ENCODE peak calls at places on chromosomes 3 and 15, in nine cellular contexts. U is RKO; L is body of pancreas; Y is stimulated activated CD8-positive, alpha-beta memory T cell treated with anti-CD3 and anti-CD28 coated beads, Interleukin-12 subunit alpha, Interleukin-12 subunit beta, amount 100 ng/mL, for 4 hours; K is ELF-1; O is cardiac muscle cell; C is WTC11; E is A172; X is effector CD8-positive, alpha-beta T cell. A is an unnamed sample.

GRCh38 chr3:127542441-127542952 is 48.0 kb downstream of the TPRA1 start:
- DNase-seq in U (no peak), L (peak; percentile 64), Y (no peak), K (no peak), O (no peak), C (no peak), E (no peak), X (no peak), A (no peak)

GRCh38 chr3:194871143-194871863 is 185.6 kb downstream of the FAM43A start:
- DNase-seq in U (peak; percentile 32), L (peak; percentile 69), Y (no peak), K (peak; percentile 85), O (peak; percentile 23), C (peak; percentile 19), E (peak; percentile 95), X (no peak), A (peak; percentile 49)

GRCh38 chr3:125593991-125594574 is 1.2 kb downstream of the OSBPL11 start:
- DNase-seq in U (peak; percentile 44), L (no peak), Y (no peak), K (peak; percentile 32), O (no peak), C (no peak), E (no peak), X (no peak), A (peak; percentile 18)

GRCh38 chr15:45457641-45458539 is 64.7 kb downstream of the SLC30A4 start:
- DNase-seq in U (peak; percentile 89), L (peak; percentile 87), Y (no peak), K (peak; percentile 85), O (peak; percentile 91), C (peak; percentile 62), E (peak; percentile 73), X (peak; percentile 75), A (peak; percentile 83)

GRCh38 chr3:119810018-119810435 is 28.1 kb downstream of the NR1I2 start:
- DNase-seq in U (no peak), L (peak; percentile 21), Y (peak; percentile 51), K (peak; percentile 44), O (peak; percentile 22), C (peak; percentile 34), E (no peak), X (no peak), A (no peak)

GRCh38 chr3:113606539-113607218 is 74.3 kb downstream of the SIDT1 start:
- DNase-seq in U (no peak), L (no peak), Y (no peak), K (peak; percentile 8), O (no peak), C (no peak), E (no peak), X (no peak), A (no peak)

GRCh38 chr15:94080989-94081605 is 150.3 kb upstream of the MCTP2 start:
- DNase-seq in U (no peak), L (no peak), Y (no peak), K (no peak), O (no peak), C (no peak), E (no peak), X (no peak), A (no peak)

GRCh38 chr3:105656607-105657504 is 212.0 kb downstream of the CBLB start:
- DNase-seq in U (no peak), L (no peak), Y (no peak), K (no peak), O (no peak), C (no peak), E (no peak), X (no peak), A (no peak)

GRCh38 chr15:66594344-66594743 is 28.5 kb upstream of the LCTL start:
- DNase-seq in U (no peak), L (no peak), Y (no peak), K (no peak), O (no peak), C (no peak), E (no peak), X (no peak), A (no peak)

GRCh38 chr15:36362508-36362907 is 216.9 kb upstream of the CDIN1 start:
- DNase-seq in U (no peak), L (no peak), Y (no peak), K (peak; percentile 26), O (peak; percentile 73), C (no peak), E (peak; percentile 86), X (no peak), A (no peak)

GRCh38 chr3:141795719-141796435 is 32.7 kb downstream of the GRK7 start:
- DNase-seq in U (no peak), L (peak; percentile 57), Y (no peak), K (no peak), O (no peak), C (no peak), E (no peak), X (no peak), A (peak; percentile 41)

GRCh38 chr15:74202461-74203401 is at the start of gene STRA6:
- DNase-seq in U (no peak), L (no peak), Y (no peak), K (peak; percentile 97), O (peak; percentile 80), C (peak; percentile 93), E (peak; percentile 54), X (no peak), A (peak; percentile 77)

GRCh38 chr3:137687181-137687880 is 76.8 kb upstream of the SOX14 start:
- DNase-seq in U (no peak), L (no peak), Y (no peak), K (no peak), O (no peak), C (no peak), E (no peak), X (no peak), A (no peak)

GRCh38 chr3:45915518-45916231 is 27.6 kb upstream of the CXCR6 start:
- DNase-seq in U (peak; percentile 6), L (peak; percentile 16), Y (peak; percentile 67), K (peak; percentile 41), O (no peak), C (no peak), E (peak; percentile 76), X (peak; percentile 10), A (peak; percentile 13)

GRCh38 chr3:71525376-71525775 is 58.2 kb downstream of the FOXP1 start:
- DNase-seq in U (no peak), L (no peak), Y (no peak), K (no peak), O (no peak), C (no peak), E (no peak), X (no peak), A (no peak)

GRCh38 chr3:59685432-59685831 is 635.6 kb upstream of the CFAP20DC start:
- DNase-seq in U (no peak), L (no peak), Y (no peak), K (peak; percentile 27), O (no peak), C (no peak), E (no peak), X (no peak), A (no peak)

GRCh38 chr3:35651888-35652287 is 12.6 kb downstream of the ARPP21 start:
- DNase-seq in U (peak; percentile 47), L (no peak), Y (no peak), K (no peak), O (no peak), C (no peak), E (peak; percentile 72), X (no peak), A (no peak)

GRCh38 chr3:175149675-175150074 is 290.5 kb downstream of the NAALADL2 start:
- DNase-seq in U (no peak), L (peak; percentile 60), Y (no peak), K (no peak), O (peak; percentile 22), C (no peak), E (peak; percentile 43), X (no peak), A (no peak)

GRCh38 chr15:49084285-49084570 is 38.0 kb upstream of the SECISBP2L start:
- DNase-seq in U (no peak), L (no peak), Y (no peak), K (no peak), O (no peak), C (no peak), E (no peak), X (no peak), A (no peak)

GRCh38 chr3:107680698-107681097 is 157.9 kb downstream of the BBX start:
- DNase-seq in U (no peak), L (no peak), Y (no peak), K (no peak), O (no peak), C (no peak), E (peak; percentile 28), X (no peak), A (no peak)

GRCh38 chr3:49611714-49612113 is 57.4 kb downstream of the BSN start:
- DNase-seq in U (no peak), L (no peak), Y (no peak), K (no peak), O (no peak), C (no peak), E (no peak), X (no peak), A (no peak)

GRCh38 chr15:59523702-59524101 is 85.7 kb downstream of the FAM81A start:
- DNase-seq in U (no peak), L (no peak), Y (no peak), K (no peak), O (no peak), C (no peak), E (no peak), X (no peak), A (no peak)

GRCh38 chr3:111807826-111808225 is 51.2 kb upstream of the PHLDB2 start:
- DNase-seq in U (no peak), L (peak; percentile 25), Y (no peak), K (no peak), O (no peak), C (no peak), E (no peak), X (no peak), A (no peak)

GRCh38 chr15:29470794-29471193 is 201.2 kb upstream of the NSMCE3 start:
- DNase-seq in U (no peak), L (peak; percentile 68), Y (no peak), K (no peak), O (no peak), C (no peak), E (no peak), X (no peak), A (no peak)

GRCh38 chr3:18477620-18478019 is 52.5 kb upstream of the SATB1 start:
- DNase-seq in U (no peak), L (no peak), Y (no peak), K (no peak), O (no peak), C (no peak), E (no peak), X (no peak), A (no peak)

GRCh38 chr3:119295816-119296484 is 1.8 kb downstream of the ARHGAP31 start:
- DNase-seq in U (peak; percentile 47), L (no peak), Y (no peak), K (no peak), O (no peak), C (no peak), E (no peak), X (no peak), A (no peak)

GRCh38 chr15:52762621-52763020 is 27.5 kb downstream of the ONECUT1 start:
- DNase-seq in U (no peak), L (no peak), Y (no peak), K (no peak), O (no peak), C (no peak), E (no peak), X (no peak), A (no peak)

GRCh38 chr15:74396146-74396438 is 28.6 kb upstream of the CYP11A1 start:
- DNase-seq in U (no peak), L (no peak), Y (no peak), K (no peak), O (no peak), C (no peak), E (no peak), X (no peak), A (no peak)

GRCh38 chr15:91291673-91292072 is 191.6 kb downstream of the SV2B start:
- DNase-seq in U (no peak), L (peak; percentile 17), Y (no peak), K (peak; percentile 7), O (no peak), C (peak; percentile 23), E (no peak), X (no peak), A (peak; percentile 30)

GRCh38 chr3:30286007-30286669 is 320.3 kb upstream of the TGFBR2 start:
- DNase-seq in U (peak; percentile 48), L (peak; percentile 87), Y (no peak), K (no peak), O (no peak), C (no peak), E (peak; percentile 96), X (no peak), A (peak; percentile 12)

GRCh38 chr15:99019558-99020540 is 12.3 kb upstream of the PGPEP1L start:
- DNase-seq in U (peak; percentile 73), L (no peak), Y (no peak), K (no peak), O (no peak), C (no peak), E (peak; percentile 48), X (no peak), A (no peak)

A was measured in neural progenitor cell.